ENCODE peak calls at places on chromosome 4, in nine cellular contexts. V, X, S, P, R, T, L, O and F are unnamed samples. For H3K27me3, the result is how much of the 10 kb centered on the place peaks cover.

GRCh38 chr4:81142744-81143143 is 72.3 kb downstream of the PRKG2 start:
- DNase-seq in V (no peak), X (no peak), S (peak), P (no peak), R (no peak), T (no peak), L (no peak), O (peak), F (peak)

GRCh38 chr4:125434136-125434535 is 119.4 kb downstream of the FAT4 start:
- DNase-seq in V (no peak), X (no peak), S (no peak), P (no peak), R (no peak), T (no peak), L (no peak), O (peak), F (no peak)

GRCh38 chr4:1626941-1627340 is 57.2 kb downstream of the FAM53A start:
- DNase-seq in V (no peak), X (no peak), S (no peak), P (no peak), R (peak), T (no peak), L (no peak), O (no peak), F (no peak)

GRCh38 chr4:113469023-113469390 is 292.5 kb downstream of the CAMK2D start:
- DNase-seq in V (no peak), X (no peak), S (no peak), P (no peak), R (no peak), T (no peak), L (no peak), O (peak), F (no peak)

GRCh38 chr4:39715788-39716187 is 17.9 kb downstream of the UBE2K start:
- DNase-seq in V (no peak), X (no peak), S (no peak), P (no peak), R (no peak), T (no peak), L (no peak), O (no peak), F (no peak)

GRCh38 chr4:142353149-142353738 is 492.9 kb downstream of the INPP4B start:
- DNase-seq in V (peak), X (no peak), S (no peak), P (no peak), R (no peak), T (peak), L (peak), O (peak), F (peak)

GRCh38 chr4:100087743-100088142 is 102.5 kb downstream of the DDIT4L start:
- DNase-seq in V (peak), X (no peak), S (no peak), P (no peak), R (no peak), T (no peak), L (no peak), O (peak), F (no peak)

GRCh38 chr4:3385719-3386440 is 55.9 kb upstream of the HGFAC start:
- DNase-seq in V (no peak), X (no peak), S (no peak), P (no peak), R (peak), T (no peak), L (no peak), O (no peak), F (peak)

GRCh38 chr4:37685726-37686372 is 327 bp downstream of the RELL1 start:
- DNase-seq in V (peak), X (peak), S (peak), P (peak), R (peak), T (peak), L (peak), O (peak), F (no peak)

GRCh38 chr4:734075-734474 is 28.4 kb downstream of the PCGF3 start:
- DNase-seq in V (no peak), X (no peak), S (no peak), P (no peak), R (peak), T (no peak), L (no peak), O (no peak), F (no peak)

GRCh38 chr4:75834095-75834771 is 68.0 kb downstream of the PPEF2 start:
- DNase-seq in V (no peak), X (no peak), S (no peak), P (no peak), R (no peak), T (no peak), L (no peak), O (no peak), F (no peak)

GRCh38 chr4:54902261-54902660 is 223.1 kb downstream of the KDR start:
- DNase-seq in V (peak), X (no peak), S (no peak), P (no peak), R (no peak), T (no peak), L (no peak), O (no peak), F (peak)

GRCh38 chr4:15694431-15694830 is 8.4 kb upstream of the BST1 start:
- DNase-seq in V (peak), X (no peak), S (no peak), P (no peak), R (no peak), T (no peak), L (no peak), O (no peak), F (peak)

GRCh38 chr4:82268050-82268825 is 105.6 kb downstream of the HNRNPD start:
- DNase-seq in V (peak), X (peak), S (peak), P (peak), R (no peak), T (peak), L (peak), O (peak), F (peak)

GRCh38 chr4:40719008-40719623 is 30.6 kb upstream of the NSUN7 start:
- DNase-seq in V (peak), X (no peak), S (no peak), P (no peak), R (no peak), T (peak), L (no peak), O (peak), F (peak)
- TF ChIP-seq CTCF in V (peak), X (no peak), S (no peak), P (no peak), R (peak), T (peak), L (no peak), O (peak), F (peak)

DNA sequence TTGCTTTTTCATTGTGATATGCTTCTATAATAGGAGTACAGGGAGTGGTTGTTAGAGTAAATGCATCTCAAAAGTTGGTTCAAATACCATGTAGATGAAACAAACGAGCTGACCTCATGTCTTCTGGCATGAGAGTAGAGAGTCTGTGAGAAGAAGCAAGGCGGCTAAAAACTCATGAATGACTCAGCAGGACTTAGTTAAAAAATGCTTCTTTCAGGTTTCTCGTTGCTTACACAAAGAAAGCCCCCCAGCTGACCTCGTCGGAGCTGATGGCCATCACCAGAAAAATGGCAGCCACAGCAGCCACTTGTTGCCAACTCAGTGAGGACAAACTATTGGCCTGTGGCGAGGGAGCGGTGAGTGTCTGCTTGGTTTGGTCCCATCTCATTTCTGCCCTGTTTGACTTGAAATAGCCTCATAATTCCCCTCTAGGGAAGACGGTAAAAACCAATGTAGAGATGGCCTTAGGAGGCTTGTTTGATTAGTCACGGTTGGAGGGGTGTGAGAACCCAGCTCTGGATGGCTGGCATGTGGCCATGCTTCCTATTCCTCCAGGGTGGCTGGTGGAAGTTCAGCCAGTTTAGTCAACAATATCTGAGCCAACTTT is 14.5 kb downstream of the AFP start:
- DNase-seq in V (peak), X (no peak), S (no peak), P (peak), R (no peak), T (peak), L (peak), O (peak), F (peak)
- H3K27ac ChIP-seq in V (peak), X (no peak), S (peak), P (no peak), R (no peak), T (peak), L (no peak), O (peak), F (peak)

DNA sequence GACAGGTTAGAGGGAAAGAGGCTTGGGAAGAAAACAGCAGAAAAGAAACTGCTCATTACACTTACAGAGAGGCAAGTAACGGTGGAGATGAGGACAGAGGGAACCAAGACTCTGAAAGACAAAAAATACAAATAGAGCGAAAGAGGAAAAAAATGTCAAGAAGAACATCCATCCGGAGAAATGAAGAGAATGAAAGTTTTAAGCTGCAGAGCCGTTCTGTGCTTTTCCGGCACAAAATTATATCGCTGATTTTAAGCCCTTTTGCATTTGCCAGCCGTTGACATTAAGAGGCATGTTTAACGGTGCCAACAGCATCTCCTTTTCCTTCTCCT is 236 bp downstream of the PCDH10 start:
- DNase-seq in V (no peak), X (no peak), S (no peak), P (no peak), R (no peak), T (no peak), L (no peak), O (no peak), F (no peak)
- H3K27me3 ChIP-seq in V (under half), X (half or more), S (under half), P (under half), R (half or more), T (under half), L (under half), O (under half), F (half or more)

GRCh38 chr4:57734104-57734503 is 623.9 kb upstream of the IGFBP7 start:
- DNase-seq in V (no peak), X (no peak), S (no peak), P (no peak), R (no peak), T (no peak), L (no peak), O (no peak), F (no peak)
- TF ChIP-seq CTCF in V (no peak), X (no peak), S (no peak), P (no peak), R (no peak), T (no peak), L (no peak), O (no peak), F (no peak)